ENCODE peak calls at places on chromosomes 3 and 15, in eight cellular contexts. D is natural killer cell, O is nephron progenitor cell, T is mucosa of descending colon, H is HL-60, A is endothelial cell, X is dorsolateral prefrontal cortex, R is NB4. S is an unnamed sample.

GRCh38 chr15:42080585-42081462 is 13.5 kb downstream of the PLA2G4D start:
- DNase-seq in D (peak), O (no peak), T (no peak), H (no peak), A (no peak), X (no peak), R (no peak), S (no peak)

GRCh38 chr15:90414408-90415028 is 26.5 kb downstream of the IQGAP1 start:
- DNase-seq in D (no peak), O (no peak), T (no peak), H (no peak), A (no peak), X (no peak), R (no peak), S (no peak)

GRCh38 chr15:74040115-74040850 is 42.1 kb downstream of the GOLGA6A start:
- DNase-seq in D (no peak), O (no peak), T (peak), H (no peak), A (no peak), X (no peak), R (no peak), S (no peak)

GRCh38 chr15:64536244-64536836 is 76.0 kb downstream of the ZNF609 start:
- DNase-seq in D (no peak), O (no peak), T (no peak), H (no peak), A (no peak), X (no peak), R (peak), S (no peak)

GRCh38 chr3:10702961-10703740 is 112.9 kb upstream of the SLC6A11 start:
- DNase-seq in D (no peak), O (peak), T (peak), H (no peak), A (peak), X (peak), R (peak), S (peak)

GRCh38 chr3:114545196-114545595 is 251.4 kb downstream of the TIGIT start:
- DNase-seq in D (no peak), O (no peak), T (no peak), H (no peak), A (no peak), X (no peak), R (no peak), S (no peak)

GRCh38 chr15:85333132-85333831 is 47.1 kb upstream of the AKAP13 start:
- DNase-seq in D (no peak), O (no peak), T (no peak), H (no peak), A (no peak), X (no peak), R (no peak), S (no peak)

GRCh38 chr15:22240951-22241350 is 160.6 kb downstream of the OR4M2 start:
- DNase-seq in D (no peak), O (no peak), T (no peak), H (no peak), A (no peak), X (no peak), R (no peak), S (no peak)

GRCh38 chr15:68693071-68693470 is 114.3 kb downstream of the CORO2B start:
- DNase-seq in D (no peak), O (no peak), T (no peak), H (no peak), A (no peak), X (no peak), R (peak), S (no peak)

GRCh38 chr15:74821091-74821789 is 5.2 kb upstream of the CPLX3 start:
- DNase-seq in D (no peak), O (no peak), T (no peak), H (no peak), A (no peak), X (no peak), R (peak), S (no peak)

GRCh38 chr15:20340931-20341661 is 200.5 kb downstream of the GOLGA6L6 start:
- DNase-seq in D (peak), O (peak), T (no peak), H (no peak), A (peak), X (peak), R (peak), S (no peak)

GRCh38 chr3:59482001-59482400 is 432.2 kb upstream of the CFAP20DC start:
- DNase-seq in D (no peak), O (no peak), T (no peak), H (no peak), A (no peak), X (no peak), R (no peak), S (no peak)

GRCh38 chr3:26198609-26199008 is 408.7 kb downstream of the OXSM start:
- DNase-seq in D (no peak), O (no peak), T (no peak), H (no peak), A (no peak), X (no peak), R (no peak), S (no peak)

GRCh38 chr15:99592135-99592845 is 26.5 kb downstream of the MEF2A start:
- DNase-seq in D (no peak), O (no peak), T (no peak), H (no peak), A (no peak), X (no peak), R (no peak), S (no peak)

GRCh38 chr3:167736264-167736787 is 805 bp downstream of the SERPINI1 start:
- DNase-seq in D (no peak), O (no peak), T (no peak), H (no peak), A (no peak), X (no peak), R (no peak), S (no peak)

GRCh38 chr3:118231578-118231977 is 803.1 kb downstream of the IGSF11 start:
- DNase-seq in D (no peak), O (no peak), T (no peak), H (no peak), A (no peak), X (no peak), R (no peak), S (no peak)

GRCh38 chr3:111473550-111473949 is 68.4 kb upstream of the CD96 start:
- DNase-seq in D (no peak), O (peak), T (no peak), H (no peak), A (no peak), X (no peak), R (peak), S (no peak)

GRCh38 chr15:94243418-94243817 is 12.1 kb downstream of the MCTP2 start:
- DNase-seq in D (no peak), O (no peak), T (no peak), H (no peak), A (no peak), X (no peak), R (no peak), S (no peak)

GRCh38 chr3:60756636-60757035 is 494.6 kb downstream of the FHIT start:
- DNase-seq in D (no peak), O (no peak), T (no peak), H (no peak), A (no peak), X (no peak), R (no peak), S (no peak)

GRCh38 chr3:160200328-160200727 is 24.9 kb upstream of the C3orf80 start:
- DNase-seq in D (no peak), O (no peak), T (no peak), H (no peak), A (no peak), X (no peak), R (no peak), S (no peak)

GRCh38 chr3:192365571-192365970 is 361.8 kb downstream of the FGF12 start:
- DNase-seq in D (no peak), O (no peak), T (no peak), H (no peak), A (no peak), X (no peak), R (no peak), S (no peak)

GRCh38 chr15:50884583-50884982 is 23.9 kb upstream of the AP4E1 start:
- DNase-seq in D (no peak), O (no peak), T (no peak), H (no peak), A (no peak), X (no peak), R (no peak), S (no peak)

GRCh38 chr3:123783050-123783724 is 100.9 kb downstream of the MYLK start:
- DNase-seq in D (no peak), O (no peak), T (peak), H (no peak), A (no peak), X (no peak), R (no peak), S (peak)

GRCh38 chr3:99955773-99956562 is 138.3 kb downstream of the CMSS1 start:
- DNase-seq in D (no peak), O (no peak), T (no peak), H (no peak), A (no peak), X (no peak), R (no peak), S (no peak)

GRCh38 chr3:99954914-99955644 is 137.4 kb downstream of the CMSS1 start:
- DNase-seq in D (no peak), O (no peak), T (no peak), H (no peak), A (no peak), X (no peak), R (no peak), S (no peak)

GRCh38 chr3:99960123-99960878 is 142.6 kb downstream of the CMSS1 start:
- DNase-seq in D (no peak), O (no peak), T (no peak), H (no peak), A (no peak), X (no peak), R (no peak), S (no peak)

GRCh38 chr3:99958177-99958912 is 140.7 kb downstream of the CMSS1 start:
- DNase-seq in D (no peak), O (no peak), T (no peak), H (no peak), A (no peak), X (no peak), R (no peak), S (no peak)

GRCh38 chr3:99957086-99957821 is 139.6 kb downstream of the CMSS1 start:
- DNase-seq in D (no peak), O (no peak), T (no peak), H (no peak), A (no peak), X (no peak), R (no peak), S (no peak)
- TF ChIP-seq CTCF in D (no peak), O (no peak), T (no peak), H (no peak), A (no peak), X (no peak), R (no peak), S (no peak)

GRCh38 chr3:50323614-50324199 is 1.2 kb upstream of the HYAL2 start:
- DNase-seq in D (no peak), O (no peak), T (no peak), H (no peak), A (peak), X (no peak), R (no peak), S (no peak)

GRCh38 chr3:50321146-50321843 is 1.2 kb downstream of the HYAL2 start:
- DNase-seq in D (peak), O (peak), T (peak), H (peak), A (peak), X (peak), R (peak), S (no peak)

GRCh38 chr3:50323092-50323600 is 601 bp upstream of the HYAL2 start:
- DNase-seq in D (no peak), O (no peak), T (no peak), H (no peak), A (peak), X (no peak), R (no peak), S (no peak)

GRCh38 chr3:50321844-50322385 is 630 bp downstream of the HYAL2 start:
- DNase-seq in D (no peak), O (no peak), T (no peak), H (peak), A (peak), X (no peak), R (no peak), S (no peak)

DNA sequence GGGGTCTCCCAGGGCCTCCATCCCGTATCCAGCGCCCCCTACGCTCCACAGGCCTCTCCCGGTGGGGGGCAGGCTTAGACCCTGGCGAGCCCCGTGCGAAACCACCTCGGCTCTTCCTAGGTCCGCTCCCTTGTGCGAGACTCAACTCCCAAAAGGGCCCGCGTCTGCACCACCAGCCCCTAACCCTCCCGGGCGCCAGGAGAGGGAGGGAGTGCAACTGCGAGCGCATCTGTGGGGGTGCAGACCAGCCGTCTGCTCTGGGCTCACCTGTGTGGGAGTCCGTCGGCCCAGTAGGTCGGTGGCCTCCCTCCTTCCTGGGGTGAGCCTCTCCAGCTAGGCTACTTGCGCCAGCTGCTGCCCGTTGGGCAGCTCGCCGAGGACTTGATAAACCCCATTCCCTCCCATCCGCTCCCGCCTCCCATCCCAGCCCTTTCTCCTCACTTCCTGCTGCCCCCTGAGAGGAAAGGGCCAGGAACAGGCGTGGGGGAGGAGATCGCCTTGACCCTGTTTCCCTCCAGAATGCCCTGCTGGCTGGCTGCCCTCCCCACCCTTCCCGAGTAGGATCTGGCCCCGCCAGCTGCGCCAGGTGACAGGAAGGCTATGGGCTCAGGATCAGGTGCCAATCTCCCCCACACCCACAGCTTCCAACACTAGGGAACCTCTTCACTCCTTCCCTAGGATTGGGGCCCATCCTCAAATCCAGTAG is at the start of gene HYAL2:
- DNase-seq in D (no peak), O (no peak), T (peak), H (no peak), A (peak), X (no peak), R (no peak), S (no peak)
- TF ChIP-seq CTCF in D (no peak), O (no peak), T (no peak), H (no peak), A (no peak), X (no peak), R (no peak), S (no peak)

GRCh38 chr15:92391640-92392039 is 2.0 kb upstream of the ST8SIA2 start:
- DNase-seq in D (no peak), O (no peak), T (peak), H (no peak), A (peak), X (no peak), R (peak), S (peak)
- TF ChIP-seq CTCF in D (no peak), O (peak), T (no peak), H (peak), A (peak), X (peak), R (peak), S (peak)

GRCh38 chr3:127137113-127137512 is 55.8 kb upstream of the PRR23E start:
- DNase-seq in D (no peak), O (no peak), T (no peak), H (no peak), A (no peak), X (no peak), R (peak), S (no peak)

GRCh38 chr3:127137757-127138536 is 55.0 kb upstream of the PRR23E start:
- DNase-seq in D (no peak), O (no peak), T (no peak), H (no peak), A (no peak), X (peak), R (no peak), S (no peak)

GRCh38 chr3:127135241-127136023 is 57.5 kb upstream of the PRR23E start:
- DNase-seq in D (no peak), O (peak), T (no peak), H (no peak), A (peak), X (no peak), R (no peak), S (no peak)

GRCh38 chr3:127136024-127136600 is 56.8 kb upstream of the PRR23E start:
- DNase-seq in D (no peak), O (no peak), T (no peak), H (no peak), A (no peak), X (no peak), R (no peak), S (no peak)

DNA sequence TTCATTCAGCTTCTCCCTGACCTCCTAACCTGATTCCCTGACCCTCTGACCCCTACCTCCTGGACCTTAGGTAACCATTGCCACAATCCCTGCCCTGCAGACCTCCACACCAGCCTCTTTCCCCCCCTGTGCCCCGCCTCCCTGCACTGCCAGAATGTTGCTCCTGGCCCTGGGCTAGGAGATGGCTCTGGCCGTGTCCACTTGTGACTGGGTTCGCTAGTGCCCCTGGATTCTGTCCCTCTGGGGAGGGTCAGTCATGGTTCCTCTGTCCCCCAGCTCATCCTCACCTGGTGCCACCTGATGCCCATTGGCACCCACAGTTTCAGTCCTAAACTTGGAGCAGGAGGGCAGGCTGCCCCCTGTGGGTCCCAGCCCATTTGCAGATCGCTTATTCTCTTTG is 56.2 kb upstream of the PRR23E start:
- DNase-seq in D (no peak), O (no peak), T (no peak), H (no peak), A (no peak), X (no peak), R (no peak), S (no peak)
- TF ChIP-seq CTCF in D (no peak), O (no peak), T (no peak), H (no peak), A (no peak), X (no peak), R (no peak), S (no peak)

GRCh38 chr15:80673561-80674244 is 21.4 kb upstream of the ABHD17C start:
- DNase-seq in D (no peak), O (no peak), T (no peak), H (no peak), A (no peak), X (no peak), R (no peak), S (no peak)
- TF ChIP-seq CTCF in D (no peak), O (no peak), T (no peak), H (no peak), A (no peak), X (no peak), R (no peak), S (no peak)